ENCODE peak calls at places on chromosomes 6 and 20, in five cellular contexts. F is CD8-positive, alpha-beta T cell; D is MM.1S; G is prostate gland; T is H9. X is an unnamed sample.

GRCh38 chr20:51417745-51418529 is 124.6 kb downstream of the NFATC2 start:
- DNase-seq in D (no peak), G (no peak), T (no peak), F (peak; percentile 63), X (no peak)

GRCh38 chr6:159126590-159126989 is 42.6 kb upstream of the FNDC1 start:
- DNase-seq in G (no peak), F (no peak), D (no peak), T (no peak), X (no peak)

GRCh38 chr6:16400248-16400760 is 161.9 kb downstream of the GMPR start:
- DNase-seq in G (no peak), T (no peak), F (no peak), D (no peak), X (no peak)

GRCh38 chr20:40961686-40962640 is 66.7 kb upstream of the TOP1 start:
- DNase-seq in G (no peak), D (no peak), T (peak; percentile 19), F (no peak), X (no peak)

GRCh38 chr6:131807644-131808459 is at the start of gene ENPP1:
- DNase-seq in F (peak; percentile 48), T (peak; percentile 76), D (peak; percentile 91), G (peak; percentile 49), X (peak; percentile 69)

GRCh38 chr6:9612489-9612888 is 802.4 kb downstream of the TFAP2A start:
- DNase-seq in T (no peak), F (no peak), G (no peak), D (no peak), X (no peak)

GRCh38 chr20:34180460-34181108 is 60.6 kb upstream of the ASIP start:
- DNase-seq in T (no peak), D (no peak), F (no peak), G (peak; percentile 11), X (no peak)

GRCh38 chr6:149830731-149831379 is 33.3 kb downstream of the LRP11 start:
- DNase-seq in G (no peak), D (no peak), F (no peak), T (no peak), X (no peak)

GRCh38 chr6:89818977-89819335 is 638 bp downstream of the MDN1 start:
- DNase-seq in T (no peak), G (peak; percentile 16), F (no peak), D (peak; percentile 34), X (peak; percentile 23)

GRCh38 chr20:10077886-10078285 is 43.1 kb downstream of the ANKEF1 start:
- DNase-seq in T (no peak), F (no peak), G (no peak), D (no peak), X (no peak)

GRCh38 chr6:31402324-31403282 is 792 bp upstream of the MICA start:
- DNase-seq in T (no peak), G (peak; percentile 39), F (peak; percentile 53), D (peak; percentile 56), X (peak; percentile 38)

GRCh38 chr6:80769101-80769500 is 662.6 kb downstream of the BCKDHB start:
- DNase-seq in T (no peak), F (no peak), D (no peak), G (no peak), X (no peak)

GRCh38 chr6:30219244-30219643 is 6.0 kb upstream of the TRIM26 start:
- DNase-seq in G (peak; percentile 43), F (peak; percentile 49), D (peak; percentile 52), T (peak; percentile 61), X (peak; percentile 64)

GRCh38 chr20:25532015-25532751 is 53.1 kb downstream of the NINL start:
- DNase-seq in D (no peak), T (peak; percentile 63), F (no peak), G (no peak), X (no peak)

GRCh38 chr6:170038251-170038650 is 252.6 kb downstream of the DLL1 start:
- DNase-seq in T (peak; percentile 52), D (no peak), G (no peak), F (no peak), X (no peak)

GRCh38 chr20:18007534-18008292 is 38.9 kb downstream of the MGME1 start:
- DNase-seq in F (no peak), G (peak; percentile 24), T (no peak), D (no peak), X (peak; percentile 17)

DNA sequence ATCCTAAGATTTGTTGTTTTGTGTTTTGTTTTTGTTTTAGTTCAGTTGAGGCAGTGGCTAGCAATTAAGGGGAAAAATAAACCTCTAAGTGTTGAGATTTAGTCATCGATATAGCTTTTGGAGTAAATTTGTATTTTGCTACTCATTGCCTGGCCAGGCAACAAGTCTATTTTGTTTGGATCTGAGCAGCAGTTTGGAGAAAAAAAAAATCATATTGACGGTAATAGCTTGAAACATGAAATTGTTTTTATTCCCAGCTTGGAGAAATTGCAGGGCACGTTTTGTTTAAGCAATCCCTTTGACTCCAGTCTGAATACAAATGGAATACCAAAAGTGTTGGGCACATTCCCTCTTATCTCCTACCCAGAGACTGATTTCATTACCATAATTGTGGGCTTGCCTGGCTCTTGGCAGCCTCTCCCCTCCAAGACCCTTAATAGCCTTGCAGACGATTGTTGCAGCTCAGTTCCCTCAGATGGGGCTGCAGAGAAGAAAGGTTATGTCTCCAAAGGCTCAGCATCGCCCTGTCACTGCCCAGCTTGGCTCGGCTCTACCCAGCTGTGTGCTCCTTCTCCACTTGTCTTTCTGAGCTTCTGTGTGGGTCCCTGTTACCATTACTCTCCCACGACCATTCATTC is 56.0 kb downstream of the ISM1 start:
- DNase-seq in D (no peak), F (no peak), G (no peak), T (no peak), X (no peak)
- TF ChIP-seq CTCF in D (no peak), F (no peak), G (no peak), T (no peak), X (no peak)

GRCh38 chr20:62406635-62407176 is 379 bp downstream of the CABLES2 start:
- DNase-seq in F (no peak), T (no peak), G (no peak), D (no peak), X (no peak)
- H3K27ac ChIP-seq in F (peak overlapping the region; percentile 8), T (no peak overlapping the region), G (no peak overlapping the region), D (no peak overlapping the region), X (peak overlapping the region; percentile 61)

GRCh38 chr6:17446713-17447112 is 53.3 kb downstream of the CAP2 start:
- DNase-seq in G (no peak), T (no peak), D (no peak), F (no peak), X (no peak)
- TF ChIP-seq CTCF in G (no peak), T (peak; percentile 43), D (no peak), F (no peak), X (no peak)

GRCh38 chr6:96065211-96065610 is 49.4 kb downstream of the FUT9 start:
- DNase-seq in G (no peak), F (no peak), T (no peak), D (no peak), X (no peak)
- H3K27ac ChIP-seq in G (no peak overlapping the region), F (no peak overlapping the region), T (no peak overlapping the region), D (no peak overlapping the region), X (no peak overlapping the region)